ENCODE peak calls at places on chromosomes 2 and 18, in six cellular contexts. One of them, this sample, is unnamed.
A peak's percentile ranks its signal among the peaks of the same experiment; 100 is the strongest.

GRCh38 chr2:219274392-219274921 is 4.7 kb upstream of the DNAJB2 start:
- DNase-seq in CD8-positive, alpha-beta T cell: no peak
- DNase-seq in Peyer's patch: no peak
- DNase-seq in foreskin fibroblast: peak; percentile 85
- DNase-seq in cardiac muscle cell: peak; percentile 75
- DNase-seq in left lung: no peak
- DNase-seq in this sample: no peak

GRCh38 chr18:47420130-47420529 is 168.7 kb upstream of the SKOR2 start:
- DNase-seq in CD8-positive, alpha-beta T cell: no peak
- DNase-seq in foreskin fibroblast: no peak
- DNase-seq in cardiac muscle cell: no peak
- DNase-seq in Peyer's patch: no peak
- DNase-seq in left lung: no peak
- DNase-seq in this sample: peak; percentile 32

GRCh38 chr18:43393174-43393573 is 115.9 kb upstream of the SYT4 start:
- DNase-seq in foreskin fibroblast: no peak
- DNase-seq in Peyer's patch: no peak
- DNase-seq in CD8-positive, alpha-beta T cell: no peak
- DNase-seq in left lung: no peak
- DNase-seq in cardiac muscle cell: no peak
- DNase-seq in this sample: no peak

GRCh38 chr2:109239720-109240119 is 110.7 kb downstream of the SH3RF3 start:
- DNase-seq in foreskin fibroblast: peak; percentile 69
- DNase-seq in left lung: no peak
- DNase-seq in cardiac muscle cell: no peak
- DNase-seq in Peyer's patch: no peak
- DNase-seq in CD8-positive, alpha-beta T cell: no peak
- DNase-seq in this sample: no peak

GRCh38 chr2:102606353-102606752 is 13.0 kb upstream of the SLC9A2 start:
- DNase-seq in foreskin fibroblast: peak; percentile 36
- DNase-seq in cardiac muscle cell: no peak
- DNase-seq in left lung: no peak
- DNase-seq in CD8-positive, alpha-beta T cell: no peak
- DNase-seq in Peyer's patch: no peak
- DNase-seq in this sample: no peak

GRCh38 chr2:11680181-11680900 is 10.3 kb upstream of the NTSR2 start:
- DNase-seq in Peyer's patch: peak; percentile 45
- DNase-seq in CD8-positive, alpha-beta T cell: no peak
- DNase-seq in cardiac muscle cell: peak; percentile 44
- DNase-seq in left lung: no peak
- DNase-seq in foreskin fibroblast: peak; percentile 91
- DNase-seq in this sample: no peak

GRCh38 chr2:164714471-164714870 is 93.2 kb upstream of the GRB14 start:
- DNase-seq in cardiac muscle cell: peak; percentile 47
- DNase-seq in Peyer's patch: no peak
- DNase-seq in CD8-positive, alpha-beta T cell: no peak
- DNase-seq in left lung: no peak
- DNase-seq in foreskin fibroblast: no peak
- DNase-seq in this sample: no peak

GRCh38 chr18:31702449-31702848 is 18.1 kb upstream of the B4GALT6 start:
- DNase-seq in left lung: no peak
- DNase-seq in Peyer's patch: no peak
- DNase-seq in cardiac muscle cell: no peak
- DNase-seq in CD8-positive, alpha-beta T cell: no peak
- DNase-seq in foreskin fibroblast: no peak
- DNase-seq in this sample: no peak

GRCh38 chr2:217625475-217626245 is 377.1 kb downstream of the TNS1 start:
- DNase-seq in left lung: no peak
- DNase-seq in foreskin fibroblast: peak; percentile 49
- DNase-seq in cardiac muscle cell: no peak
- DNase-seq in CD8-positive, alpha-beta T cell: no peak
- DNase-seq in Peyer's patch: no peak
- DNase-seq in this sample: no peak

GRCh38 chr2:8667896-8668512 is 13.9 kb upstream of the ID2 start:
- DNase-seq in CD8-positive, alpha-beta T cell: no peak
- DNase-seq in cardiac muscle cell: no peak
- DNase-seq in Peyer's patch: no peak
- DNase-seq in left lung: no peak
- DNase-seq in foreskin fibroblast: no peak
- DNase-seq in this sample: no peak

GRCh38 chr18:56257215-56257614 is 381.2 kb downstream of the TXNL1 start:
- DNase-seq in Peyer's patch: no peak
- DNase-seq in CD8-positive, alpha-beta T cell: no peak
- DNase-seq in foreskin fibroblast: peak; percentile 51
- DNase-seq in left lung: no peak
- DNase-seq in cardiac muscle cell: no peak
- DNase-seq in this sample: peak; percentile 17

GRCh38 chr2:196244516-196244915 is 73.1 kb upstream of the STK17B start:
- DNase-seq in cardiac muscle cell: no peak
- DNase-seq in Peyer's patch: no peak
- DNase-seq in left lung: no peak
- DNase-seq in CD8-positive, alpha-beta T cell: no peak
- DNase-seq in foreskin fibroblast: peak; percentile 52
- DNase-seq in this sample: no peak

DNA sequence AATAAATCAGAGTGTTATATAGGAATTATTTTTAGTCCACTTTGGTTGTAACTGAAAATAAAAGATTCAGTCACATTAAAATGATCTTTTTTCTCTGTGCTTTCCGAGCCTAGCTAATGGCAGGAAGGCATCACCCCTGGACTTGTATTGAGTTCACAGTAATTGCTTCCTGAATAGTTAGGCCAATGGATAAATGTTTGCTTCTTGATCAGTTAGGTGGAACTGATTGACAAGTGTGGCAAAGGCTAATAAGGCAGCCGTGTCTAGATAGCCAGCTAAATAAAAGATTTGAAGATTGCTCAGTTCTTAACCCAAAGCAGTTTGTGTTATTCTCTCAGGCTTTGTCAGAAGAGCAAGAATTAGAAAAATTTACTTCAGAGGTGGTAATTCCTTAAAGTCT is 20.8 kb downstream of the FAM171B start:
- DNase-seq in left lung: no peak
- DNase-seq in Peyer's patch: no peak
- DNase-seq in cardiac muscle cell: no peak
- DNase-seq in CD8-positive, alpha-beta T cell: no peak
- DNase-seq in foreskin fibroblast: no peak
- DNase-seq in this sample: no peak
- TF ChIP-seq CTCF in left lung: no peak
- TF ChIP-seq CTCF in Peyer's patch: no peak
- TF ChIP-seq CTCF in cardiac muscle cell: no peak
- TF ChIP-seq CTCF in CD8-positive, alpha-beta T cell: no peak
- TF ChIP-seq CTCF in foreskin fibroblast: no peak
- TF ChIP-seq CTCF in this sample: no peak

GRCh38 chr2:176763111-176763510 is 449.5 kb upstream of the HNRNPA3 start:
- DNase-seq in left lung: no peak
- DNase-seq in Peyer's patch: no peak
- DNase-seq in cardiac muscle cell: no peak
- DNase-seq in CD8-positive, alpha-beta T cell: no peak
- DNase-seq in foreskin fibroblast: no peak
- DNase-seq in this sample: no peak
- TF ChIP-seq CTCF in left lung: no peak
- TF ChIP-seq CTCF in Peyer's patch: no peak
- TF ChIP-seq CTCF in cardiac muscle cell: no peak
- TF ChIP-seq CTCF in CD8-positive, alpha-beta T cell: no peak
- TF ChIP-seq CTCF in foreskin fibroblast: no peak
- TF ChIP-seq CTCF in this sample: no peak

GRCh38 chr18:50338676-50339075 is 36.2 kb upstream of the SKA1 start:
- DNase-seq in left lung: no peak
- DNase-seq in cardiac muscle cell: no peak
- DNase-seq in foreskin fibroblast: no peak
- DNase-seq in CD8-positive, alpha-beta T cell: no peak
- DNase-seq in Peyer's patch: no peak
- DNase-seq in this sample: no peak

GRCh38 chr18:50338122-50338521 is 36.7 kb upstream of the SKA1 start:
- DNase-seq in CD8-positive, alpha-beta T cell: no peak
- DNase-seq in foreskin fibroblast: no peak
- DNase-seq in cardiac muscle cell: no peak
- DNase-seq in Peyer's patch: no peak
- DNase-seq in left lung: no peak
- DNase-seq in this sample: no peak

GRCh38 chr18:50341443-50341842 is 33.4 kb upstream of the SKA1 start:
- DNase-seq in CD8-positive, alpha-beta T cell: no peak
- DNase-seq in left lung: no peak
- DNase-seq in cardiac muscle cell: no peak
- DNase-seq in foreskin fibroblast: no peak
- DNase-seq in Peyer's patch: no peak
- DNase-seq in this sample: no peak

GRCh38 chr18:50334546-50335152 is 40.2 kb upstream of the SKA1 start:
- DNase-seq in Peyer's patch: no peak
- DNase-seq in foreskin fibroblast: no peak
- DNase-seq in left lung: no peak
- DNase-seq in cardiac muscle cell: no peak
- DNase-seq in CD8-positive, alpha-beta T cell: no peak
- DNase-seq in this sample: no peak

DNA sequence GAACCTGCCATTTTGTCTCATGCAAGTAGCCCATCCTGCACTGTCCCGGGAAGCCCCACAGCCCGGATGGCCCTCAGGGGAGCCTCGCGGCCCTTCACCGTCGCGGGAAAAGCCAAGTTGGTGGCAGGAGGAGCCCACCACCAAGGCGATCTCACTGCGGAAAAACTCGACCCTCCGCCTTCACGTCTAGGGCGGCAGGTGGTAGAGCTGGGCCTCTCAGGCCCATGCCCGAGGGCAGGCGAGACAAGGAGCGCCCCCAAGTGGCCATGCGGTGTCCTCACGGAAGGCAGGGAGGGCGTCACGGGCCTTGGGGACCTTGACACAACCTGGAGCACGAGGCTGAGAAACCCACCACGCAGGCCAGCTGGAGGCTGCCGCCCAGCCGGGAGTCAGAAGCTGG is 34.8 kb upstream of the SKA1 start:
- DNase-seq in CD8-positive, alpha-beta T cell: no peak
- DNase-seq in cardiac muscle cell: no peak
- DNase-seq in Peyer's patch: no peak
- DNase-seq in foreskin fibroblast: no peak
- DNase-seq in left lung: peak; percentile 60
- DNase-seq in this sample: no peak
- TF ChIP-seq CTCF in CD8-positive, alpha-beta T cell: no peak
- TF ChIP-seq CTCF in cardiac muscle cell: no peak
- TF ChIP-seq CTCF in Peyer's patch: no peak
- TF ChIP-seq CTCF in foreskin fibroblast: no peak
- TF ChIP-seq CTCF in left lung: no peak
- TF ChIP-seq CTCF in this sample: no peak

GRCh38 chr18:8480506-8481328 is 128.5 kb upstream of the RAB12 start:
- DNase-seq in CD8-positive, alpha-beta T cell: no peak
- DNase-seq in left lung: no peak
- DNase-seq in cardiac muscle cell: peak; percentile 81
- DNase-seq in Peyer's patch: no peak
- DNase-seq in foreskin fibroblast: peak; percentile 74
- DNase-seq in this sample: no peak
- TF ChIP-seq CTCF in CD8-positive, alpha-beta T cell: no peak
- TF ChIP-seq CTCF in left lung: peak; percentile 33
- TF ChIP-seq CTCF in cardiac muscle cell: peak; percentile 78
- TF ChIP-seq CTCF in Peyer's patch: peak; percentile 21
- TF ChIP-seq CTCF in foreskin fibroblast: peak; percentile 75
- TF ChIP-seq CTCF in this sample: peak; percentile 37

GRCh38 chr2:235793163-235793752 is 299.4 kb downstream of the AGAP1 start:
- DNase-seq in foreskin fibroblast: peak; percentile 24
- DNase-seq in left lung: no peak
- DNase-seq in Peyer's patch: no peak
- DNase-seq in CD8-positive, alpha-beta T cell: no peak
- DNase-seq in cardiac muscle cell: peak; percentile 86
- DNase-seq in this sample: no peak
- TF ChIP-seq CTCF in foreskin fibroblast: peak; percentile 12
- TF ChIP-seq CTCF in left lung: no peak
- TF ChIP-seq CTCF in Peyer's patch: no peak
- TF ChIP-seq CTCF in CD8-positive, alpha-beta T cell: no peak
- TF ChIP-seq CTCF in cardiac muscle cell: peak; percentile 39
- TF ChIP-seq CTCF in this sample: peak; percentile 26

GRCh38 chr2:207166039-207166348 is 246 bp upstream of the KLF7 start:
- DNase-seq in cardiac muscle cell: peak; percentile 99
- DNase-seq in foreskin fibroblast: peak; percentile 100
- DNase-seq in Peyer's patch: peak; percentile 97
- DNase-seq in left lung: peak; percentile 97
- DNase-seq in CD8-positive, alpha-beta T cell: peak; percentile 95
- DNase-seq in this sample: peak; percentile 96

GRCh38 chr2:207167129-207167923 is 1.6 kb upstream of the KLF7 start:
- DNase-seq in foreskin fibroblast: peak; percentile 73
- DNase-seq in cardiac muscle cell: peak; percentile 34
- DNase-seq in left lung: no peak
- DNase-seq in Peyer's patch: no peak
- DNase-seq in CD8-positive, alpha-beta T cell: no peak
- DNase-seq in this sample: peak; percentile 28

GRCh38 chr2:207165121-207166038 is at the start of gene KLF7:
- DNase-seq in foreskin fibroblast: peak; percentile 75
- DNase-seq in left lung: peak; percentile 83
- DNase-seq in cardiac muscle cell: peak; percentile 57
- DNase-seq in Peyer's patch: peak; percentile 70
- DNase-seq in CD8-positive, alpha-beta T cell: peak; percentile 77
- DNase-seq in this sample: peak; percentile 35

GRCh38 chr2:207163815-207164747 is 1.7 kb downstream of the KLF7 start:
- DNase-seq in left lung: peak; percentile 83
- DNase-seq in CD8-positive, alpha-beta T cell: no peak
- DNase-seq in cardiac muscle cell: peak; percentile 52
- DNase-seq in Peyer's patch: peak; percentile 68
- DNase-seq in foreskin fibroblast: peak; percentile 59
- DNase-seq in this sample: no peak

DNA sequence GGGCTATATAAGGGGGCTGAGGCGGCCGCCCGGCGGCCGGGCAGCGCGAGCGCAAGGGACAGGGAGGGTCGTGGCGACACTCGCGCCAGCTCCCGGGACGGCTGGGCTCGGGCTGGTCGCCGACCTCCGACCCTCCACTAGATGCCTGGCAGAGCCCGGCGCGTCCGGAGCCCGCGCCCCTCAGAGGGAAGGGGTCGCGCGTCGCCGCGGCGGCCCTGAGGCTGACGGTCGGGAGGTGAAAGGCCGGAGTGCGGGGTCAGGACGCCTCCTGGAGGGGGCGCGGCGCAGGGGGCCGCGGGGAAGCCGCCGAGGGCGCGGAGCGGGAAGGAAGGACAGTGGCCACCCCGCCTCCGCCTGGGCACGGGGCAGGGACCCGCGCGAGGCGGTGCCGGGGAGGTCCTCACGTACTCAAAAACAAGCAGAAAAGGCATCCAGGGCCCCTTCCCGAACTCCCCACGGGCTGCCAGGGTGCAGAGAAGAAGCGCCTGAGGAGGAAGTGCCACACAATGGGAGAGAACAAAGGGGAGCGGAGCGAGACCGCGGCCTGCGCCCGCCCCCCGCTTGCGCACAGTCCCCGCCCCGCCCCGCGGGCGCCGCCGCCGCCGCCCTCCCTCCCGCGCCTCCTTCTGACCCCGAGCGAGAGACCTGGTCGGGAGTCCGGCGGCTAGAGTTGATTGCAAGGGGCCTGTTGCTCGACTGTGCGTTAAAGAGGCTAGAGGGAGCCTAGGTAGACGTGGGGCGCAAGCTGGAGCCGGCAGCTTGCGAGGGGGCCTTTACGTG is 791 bp upstream of the KLF7 start:
- DNase-seq in cardiac muscle cell: peak; percentile 87
- DNase-seq in left lung: peak; percentile 94
- DNase-seq in Peyer's patch: peak; percentile 88
- DNase-seq in foreskin fibroblast: peak; percentile 90
- DNase-seq in CD8-positive, alpha-beta T cell: peak; percentile 67
- DNase-seq in this sample: peak; percentile 74
- TF ChIP-seq CTCF in cardiac muscle cell: peak; percentile 16
- TF ChIP-seq CTCF in left lung: peak; percentile 52
- TF ChIP-seq CTCF in Peyer's patch: peak; percentile 51
- TF ChIP-seq CTCF in foreskin fibroblast: no peak
- TF ChIP-seq CTCF in CD8-positive, alpha-beta T cell: no peak
- TF ChIP-seq CTCF in this sample: peak; percentile 15

This sample was measured in GM10248.